ENCODE peak calls at places on chromosomes 6 and 20, in nine cellular contexts. L, F, C, Y, X, Z, B, R and K are unnamed samples.

GRCh38 chr6:80331522-80331921 is 225.1 kb downstream of the BCKDHB start:
- DNase-seq in L (no peak), F (no peak), C (no peak), Y (no peak), X (no peak), Z (no peak), B (no peak), R (no peak), K (no peak)

GRCh38 chr20:24581443-24582170 is 112.2 kb downstream of the SYNDIG1 start:
- DNase-seq in L (no peak), F (no peak), C (no peak), Y (no peak), X (no peak), Z (no peak), B (no peak), R (no peak), K (no peak)

GRCh38 chr6:164051427-164051826 is 636.9 kb downstream of the QKI start:
- DNase-seq in L (no peak), F (no peak), C (no peak), Y (no peak), X (no peak), Z (no peak), B (no peak), R (no peak), K (no peak)

GRCh38 chr6:161079566-161080262 is 88.1 kb downstream of the MAP3K4 start:
- DNase-seq in L (no peak), F (peak), C (no peak), Y (no peak), X (peak), Z (no peak), B (no peak), R (peak), K (no peak)

GRCh38 chr20:47676912-47677311 is 108.4 kb downstream of the SULF2 start:
- DNase-seq in L (no peak), F (no peak), C (no peak), Y (no peak), X (no peak), Z (no peak), B (no peak), R (no peak), K (no peak)

GRCh38 chr20:41339957-41340326 is 679 bp upstream of the LPIN3 start:
- DNase-seq in L (peak), F (peak), C (peak), Y (no peak), X (peak), Z (peak), B (peak), R (peak), K (peak)

GRCh38 chr6:121780325-121781313 is 345.2 kb downstream of the GJA1 start:
- DNase-seq in L (no peak), F (peak), C (no peak), Y (peak), X (no peak), Z (peak), B (no peak), R (no peak), K (no peak)

GRCh38 chr20:45404438-45404837 is 3.7 kb upstream of the DBNDD2 start:
- DNase-seq in L (no peak), F (no peak), C (no peak), Y (no peak), X (no peak), Z (no peak), B (no peak), R (no peak), K (no peak)

GRCh38 chr6:75266716-75267291 is 17.8 kb downstream of the TMEM30A start:
- DNase-seq in L (no peak), F (peak), C (no peak), Y (peak), X (no peak), Z (no peak), B (no peak), R (no peak), K (no peak)

GRCh38 chr6:12990162-12990561 is 273.6 kb downstream of the PHACTR1 start:
- DNase-seq in L (no peak), F (no peak), C (no peak), Y (no peak), X (no peak), Z (no peak), B (no peak), R (no peak), K (no peak)

GRCh38 chr6:88358846-88359245 is 192.7 kb upstream of the CNR1 start:
- DNase-seq in L (no peak), F (peak), C (no peak), Y (no peak), X (no peak), Z (no peak), B (no peak), R (no peak), K (no peak)

GRCh38 chr6:72894091-72894490 is 272.2 kb downstream of the KCNQ5 start:
- DNase-seq in L (no peak), F (no peak), C (no peak), Y (no peak), X (no peak), Z (no peak), B (no peak), R (no peak), K (no peak)

GRCh38 chr20:3403741-3404140 is 3.7 kb downstream of the DNAAF9 start:
- DNase-seq in L (no peak), F (no peak), C (no peak), Y (no peak), X (no peak), Z (no peak), B (no peak), R (no peak), K (no peak)

GRCh38 chr6:157763129-157763893 is 59.7 kb upstream of the SNX9 start:
- DNase-seq in L (peak), F (peak), C (peak), Y (peak), X (no peak), Z (no peak), B (no peak), R (no peak), K (no peak)